ENCODE peak calls at places on chromosome 18, in nine cellular contexts. K is head of caudate nucleus, R is G401, S is Kasumi-1, A is endodermal cell, Q is brain microvascular endothelial cell, D is amniotic stem cell, Z is neuronal stem cell, O is left colon. H is an unnamed sample.
A peak's percentile ranks its signal among the peaks of the same experiment; 100 is the strongest.

GRCh38 chr18:54845788-54846187 is 17.5 kb downstream of the RAB27B start:
- DNase-seq in K (no peak), R (no peak), S (no peak), A (no peak), Q (peak; percentile 21), D (no peak), Z (no peak), O (no peak), H (no peak)

GRCh38 chr18:8839285-8839684 is 133.9 kb downstream of the MTCL1 start:
- DNase-seq in K (no peak), R (peak; percentile 49), S (no peak), A (no peak), Q (no peak), D (no peak), Z (no peak), O (no peak), H (no peak)

GRCh38 chr18:13641551-13642439 is 84.6 kb downstream of the FAM210A start:
- DNase-seq in K (no peak), R (no peak), S (no peak), A (peak; percentile 71), Q (no peak), D (no peak), Z (no peak), O (no peak), H (no peak)

GRCh38 chr18:986071-986470 is 81.4 kb downstream of the ADCYAP1 start:
- DNase-seq in K (no peak), R (peak; percentile 59), S (no peak), A (peak; percentile 66), Q (no peak), D (no peak), Z (no peak), O (no peak), H (no peak)

GRCh38 chr18:36622610-36623009 is 206.2 kb downstream of the TPGS2 start:
- DNase-seq in K (no peak), R (no peak), S (no peak), A (no peak), Q (no peak), D (no peak), Z (no peak), O (no peak), H (no peak)

GRCh38 chr18:5839102-5839501 is 56.2 kb downstream of the TMEM200C start:
- DNase-seq in K (no peak), R (no peak), S (no peak), A (no peak), Q (no peak), D (no peak), Z (no peak), O (no peak), H (no peak)

GRCh38 chr18:22250026-22250425 is 80.6 kb downstream of the GATA6 start:
- DNase-seq in K (no peak), R (no peak), S (no peak), A (no peak), Q (no peak), D (no peak), Z (no peak), O (no peak), H (no peak)

GRCh38 chr18:61755553-61755952 is 137.3 kb downstream of the RNF152 start:
- DNase-seq in K (no peak), R (no peak), S (no peak), A (no peak), Q (no peak), D (no peak), Z (no peak), O (no peak), H (no peak)

GRCh38 chr18:49177812-49178211 is 227.0 kb upstream of the SMAD7 start:
- DNase-seq in K (no peak), R (no peak), S (peak; percentile 25), A (no peak), Q (no peak), D (no peak), Z (no peak), O (no peak), H (no peak)

GRCh38 chr18:49874238-49874637 is 60.9 kb upstream of the ACAA2 start:
- DNase-seq in K (no peak), R (no peak), S (no peak), A (no peak), Q (no peak), D (no peak), Z (no peak), O (no peak), H (no peak)

GRCh38 chr18:58755304-58756010 is 84.2 kb downstream of the MALT1 start:
- DNase-seq in K (no peak), R (peak; percentile 57), S (no peak), A (no peak), Q (no peak), D (no peak), Z (no peak), O (peak; percentile 58), H (no peak)